ENCODE peak calls at places on chromosomes 1 and 21, in six cellular contexts. K, A, Z, Q, J and M are unnamed samples. For H3K27me3, the result is how much of the 10 kb centered on the place peaks cover.

GRCh38 chr1:176058686-176059085 is 148.4 kb downstream of the COP1 start:
- DNase-seq in J (no peak), A (no peak), Z (no peak), Q (no peak), K (no peak), M (no peak)

GRCh38 chr1:220812308-220812707 is 25.6 kb downstream of the MTARC1 start:
- DNase-seq in Z (no peak), J (no peak), A (no peak), K (no peak), Q (no peak), M (no peak)

GRCh38 chr1:54407201-54407956 is 1.2 kb upstream of the SSBP3 start:
- DNase-seq in A (no peak), K (peak), Q (peak), Z (peak), J (peak), M (no peak)

GRCh38 chr1:148353461-148354283 is 129.4 kb downstream of the PPIAL4G start:
- DNase-seq in A (no peak), Z (no peak), K (peak), J (no peak), Q (no peak), M (no peak)

GRCh38 chr1:201584510-201584991 is 45.6 kb downstream of the NAV1 start:
- DNase-seq in A (no peak), Z (peak), J (no peak), Q (no peak), K (no peak), M (no peak)

GRCh38 chr1:41698916-41699860 is 214.7 kb upstream of the EDN2 start:
- DNase-seq in J (no peak), Z (no peak), Q (no peak), A (no peak), K (no peak), M (no peak)

GRCh38 chr1:15526021-15526489 is 593 bp upstream of the DNAJC16 start:
- DNase-seq in J (peak), K (peak), Z (peak), A (peak), Q (no peak), M (no peak)

GRCh38 chr1:43049487-43049886 is 90.8 kb upstream of the SLC2A1 start:
- DNase-seq in Z (no peak), J (no peak), A (no peak), K (no peak), Q (no peak), M (no peak)

GRCh38 chr1:31431351-31431750 is 18.3 kb downstream of the SERINC2 start:
- DNase-seq in K (no peak), Z (peak), J (peak), Q (peak), A (peak), M (no peak)

GRCh38 chr1:85609976-85610375 is 29.4 kb downstream of the CCN1 start:
- DNase-seq in K (no peak), Q (no peak), A (no peak), J (no peak), Z (no peak), M (no peak)

GRCh38 chr1:115182012-115182715 is 92.9 kb upstream of the TSPAN2 start:
- DNase-seq in Z (no peak), K (no peak), A (no peak), Q (no peak), J (no peak), M (no peak)

GRCh38 chr1:160219062-160219929 is 14.1 kb downstream of the PEA15 start:
- DNase-seq in Z (peak), J (peak), Q (no peak), A (no peak), K (no peak), M (peak)

GRCh38 chr1:222416001-222416791 is 131.7 kb downstream of the HHIPL2 start:
- DNase-seq in Z (no peak), K (no peak), J (no peak), A (no peak), Q (no peak), M (no peak)

GRCh38 chr1:29379438-29380073 is 143.2 kb downstream of the PTPRU start:
- DNase-seq in Q (no peak), Z (no peak), J (no peak), K (no peak), A (no peak), M (no peak)

GRCh38 chr1:227905573-227906487 is 41.9 kb downstream of the WNT9A start:
- DNase-seq in A (no peak), K (no peak), J (no peak), Z (peak), Q (no peak), M (no peak)

GRCh38 chr1:233338102-233338501 is 10.6 kb downstream of the MAP3K21 start:
- DNase-seq in K (no peak), A (no peak), J (no peak), Q (no peak), Z (no peak), M (no peak)

GRCh38 chr1:111992396-111992985 is 3.0 kb upstream of the KCND3 start:
- DNase-seq in A (no peak), Q (no peak), J (no peak), Z (peak), K (no peak), M (peak)
- H3K27me3 ChIP-seq in A (under half), Q (under half), J (under half), Z (under half), K (under half), M (under half)

DNA sequence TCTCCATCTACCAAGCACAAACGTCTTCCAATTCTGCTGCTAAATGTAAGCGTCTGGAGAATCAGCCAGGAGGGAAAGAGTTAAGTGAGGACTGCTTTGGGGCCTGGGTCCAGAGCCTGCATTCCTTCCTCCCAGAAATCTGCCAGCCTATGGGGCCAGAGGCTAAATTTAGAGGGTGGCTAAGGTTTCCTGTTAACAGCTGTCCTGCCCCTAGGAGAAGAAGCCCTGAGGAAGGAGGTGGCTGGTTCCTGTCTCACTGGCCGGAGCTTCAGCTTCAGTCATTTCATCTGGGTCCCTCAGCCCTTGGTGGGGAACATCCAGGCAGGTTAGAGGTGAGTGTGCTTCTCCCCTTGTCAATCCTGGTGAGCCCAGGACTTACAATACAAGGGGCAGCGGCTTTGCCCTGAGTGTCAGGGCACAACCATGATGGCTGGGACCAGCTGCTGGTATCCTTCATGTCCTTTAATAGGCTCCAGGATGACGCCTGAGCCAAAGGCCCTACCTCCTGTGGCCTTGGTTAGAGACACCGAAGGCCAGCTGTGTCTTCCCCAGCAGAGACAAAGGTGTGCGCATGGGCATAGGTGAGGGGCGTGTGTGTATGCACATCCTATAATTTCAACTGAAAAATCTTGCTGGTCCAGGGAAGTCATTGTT is at the start of gene STYXL2:
- DNase-seq in J (no peak), Z (peak), A (no peak), Q (no peak), K (no peak), M (no peak)
- H3K4me3 ChIP-seq in J (no peak), Z (peak), A (peak), Q (no peak), K (no peak), M (no peak)

GRCh38 chr21:35394049-35394448 is 344.9 kb upstream of the RUNX1 start:
- DNase-seq in K (no peak), A (no peak), J (peak), Z (no peak), Q (no peak), M (no peak)

GRCh38 chr21:35396655-35397054 is 347.6 kb upstream of the RUNX1 start:
- DNase-seq in K (no peak), Q (no peak), J (no peak), A (no peak), Z (no peak), M (no peak)

GRCh38 chr21:35398366-35398982 is 349.4 kb upstream of the RUNX1 start:
- DNase-seq in Q (no peak), J (no peak), A (no peak), K (no peak), Z (no peak), M (no peak)

GRCh38 chr21:35395728-35396127 is 346.6 kb upstream of the RUNX1 start:
- DNase-seq in Z (no peak), J (no peak), A (no peak), K (peak), Q (no peak), M (no peak)

GRCh38 chr21:35394634-35395369 is 345.7 kb upstream of the RUNX1 start:
- DNase-seq in K (no peak), A (no peak), Z (no peak), J (no peak), Q (no peak), M (no peak)
- H3K27me3 ChIP-seq in K (under half), A (under half), Z (under half), J (under half), Q (under half), M (under half)

GRCh38 chr21:41681336-41681801 is 85.5 kb downstream of the RIPK4 start:
- DNase-seq in Q (no peak), K (no peak), J (no peak), Z (no peak), A (peak), M (no peak)

GRCh38 chr21:41678016-41678935 is 88.6 kb downstream of the RIPK4 start:
- DNase-seq in Z (no peak), J (no peak), Q (no peak), K (peak), A (peak), M (no peak)

GRCh38 chr21:41680444-41681335 is 86.2 kb downstream of the RIPK4 start:
- DNase-seq in K (no peak), J (no peak), Q (no peak), A (peak), Z (no peak), M (no peak)

GRCh38 chr21:41677671-41678015 is 89.2 kb downstream of the RIPK4 start:
- DNase-seq in K (no peak), J (no peak), A (no peak), Z (no peak), Q (no peak), M (no peak)

DNA sequence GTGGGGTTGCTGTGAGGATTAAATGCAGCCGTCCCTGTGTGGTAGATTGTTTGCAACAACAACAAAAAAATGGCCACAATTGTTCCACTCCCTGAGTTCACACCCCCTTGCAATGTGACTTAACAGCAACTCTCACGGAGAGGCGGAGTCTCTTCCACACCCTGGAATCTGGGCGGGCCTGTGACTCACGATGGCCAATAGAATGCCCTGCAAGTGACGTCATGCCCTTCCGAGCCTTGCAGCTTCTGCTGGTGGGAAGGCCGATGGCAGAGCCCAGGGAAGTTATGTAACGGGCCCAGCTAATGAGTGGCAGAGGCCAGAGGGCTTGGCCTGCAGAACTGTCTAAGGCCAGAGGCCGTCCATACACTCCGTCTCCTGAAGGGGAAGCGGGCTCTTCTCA is 87.9 kb downstream of the RIPK4 start:
- DNase-seq in Z (peak), Q (peak), A (peak), K (peak), J (peak), M (no peak)
- H3K4me3 ChIP-seq in Z (no peak), Q (no peak), A (no peak), K (peak), J (no peak), M (no peak)

DNA sequence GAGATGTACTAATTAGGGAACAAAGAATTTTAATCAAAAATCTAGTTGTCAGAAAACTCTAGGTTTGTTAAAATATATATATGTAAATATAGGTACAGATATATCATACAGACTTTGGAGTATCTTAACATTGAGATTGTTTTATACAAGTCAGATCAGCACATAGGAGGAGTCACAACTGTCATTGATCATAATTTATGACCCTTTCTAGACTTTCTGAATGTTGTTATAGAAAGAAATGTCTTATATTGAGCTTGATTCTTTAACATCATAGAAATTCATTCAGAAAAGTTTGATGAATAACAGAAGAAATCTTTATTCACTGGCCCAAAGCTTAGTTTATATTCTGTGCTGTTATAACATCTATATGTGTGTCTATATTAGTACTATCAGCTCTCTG is 185.8 kb downstream of the SDCCAG8 start:
- DNase-seq in Z (no peak), J (no peak), A (no peak), K (no peak), Q (no peak), M (no peak)
- H3K27me3 ChIP-seq in Z (under half), J (under half), A (under half), K (under half), Q (under half), M (under half)

GRCh38 chr21:44464351-44464750 is 9.0 kb downstream of the LRRC3 start:
- DNase-seq in K (no peak), J (no peak), Q (no peak), A (no peak), Z (no peak), M (no peak)
- H3K4me3 ChIP-seq in K (no peak), J (no peak), Q (no peak), A (no peak), Z (no peak), M (no peak)

GRCh38 chr1:12464627-12465056 is 153.4 kb downstream of the DHRS3 start:
- DNase-seq in Q (no peak), J (no peak), K (no peak), Z (peak), A (peak), M (no peak)
- H3K27me3 ChIP-seq in Q (under half), J (under half), K (under half), Z (under half), A (under half), M (under half)

GRCh38 chr1:151920147-151920546 is 10.8 kb upstream of the THEM4 start:
- DNase-seq in A (no peak), K (no peak), Z (no peak), J (no peak), Q (no peak), M (no peak)

GRCh38 chr1:151919246-151919645 is 9.9 kb upstream of the THEM4 start:
- DNase-seq in K (no peak), A (no peak), J (no peak), Q (no peak), Z (no peak), M (no peak)

GRCh38 chr1:151923422-151923821 is 14.1 kb upstream of the THEM4 start:
- DNase-seq in Z (no peak), A (no peak), K (no peak), Q (no peak), J (no peak), M (no peak)

GRCh38 chr1:151924691-151925587 is 15.6 kb upstream of the THEM4 start:
- DNase-seq in A (no peak), K (no peak), J (no peak), Z (no peak), Q (no peak), M (no peak)
- H3K4me3 ChIP-seq in A (no peak), K (no peak), J (no peak), Z (no peak), Q (no peak), M (no peak)

DNA sequence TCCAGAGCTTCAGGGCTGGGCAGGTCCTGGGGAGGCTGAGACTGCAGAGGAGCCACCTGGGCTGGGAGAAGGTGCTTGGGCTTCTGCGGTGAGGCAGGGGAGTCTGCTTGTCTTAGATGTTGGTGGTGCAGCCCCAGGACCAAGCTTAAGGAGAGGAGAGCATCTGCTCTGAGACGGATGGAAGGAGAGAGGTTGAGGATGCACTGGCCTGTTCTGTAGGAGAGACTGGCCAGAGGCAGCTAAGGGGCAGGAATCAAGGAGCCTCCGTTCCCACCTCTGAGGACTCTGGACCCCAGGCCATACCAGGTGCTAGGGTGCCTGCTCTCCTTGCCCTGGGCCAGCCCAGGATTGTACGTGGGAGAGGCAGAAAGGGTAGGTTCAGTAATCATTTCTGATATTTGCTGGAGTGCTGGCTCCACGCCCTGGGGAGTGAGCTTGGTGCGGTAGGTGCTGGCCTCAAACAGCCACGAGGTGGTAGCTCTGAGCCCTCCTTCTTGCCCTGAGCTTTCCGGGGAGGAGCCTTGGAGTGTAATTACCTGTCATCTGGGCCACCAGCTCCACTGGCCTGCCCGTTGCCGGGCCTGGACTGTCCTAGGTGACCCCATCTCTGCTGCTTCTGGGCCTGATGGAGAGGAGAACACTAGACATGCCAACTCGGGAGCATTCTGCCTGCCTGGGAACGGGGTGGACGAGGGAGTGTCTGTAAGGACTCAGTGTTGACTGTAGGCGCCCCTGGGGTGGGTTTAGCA is 9.3 kb downstream of the MYBPH start:
- DNase-seq in A (no peak), J (no peak), K (no peak), Q (no peak), Z (no peak), M (no peak)
- H3K27me3 ChIP-seq in A (under half), J (under half), K (under half), Q (under half), Z (under half), M (under half)

GRCh38 chr1:150515328-150516049 is at the start of gene FALEC:
- DNase-seq in J (peak), Q (peak), K (peak), A (peak), Z (peak), M (peak)

GRCh38 chr1:150514913-150515327 is 632 bp upstream of the FALEC start:
- DNase-seq in Q (peak), K (no peak), A (no peak), J (no peak), Z (no peak), M (no peak)

GRCh38 chr1:150516050-150516591 is 569 bp downstream of the FALEC start:
- DNase-seq in Z (no peak), J (no peak), A (no peak), Q (no peak), K (no peak), M (no peak)

GRCh38 chr1:150514260-150514659 is 1.3 kb upstream of the FALEC start:
- DNase-seq in J (no peak), K (no peak), Z (no peak), A (no peak), Q (no peak), M (no peak)

GRCh38 chr1:150516616-150517015 is 1.1 kb downstream of the FALEC start:
- DNase-seq in J (no peak), Q (no peak), A (no peak), K (no peak), Z (no peak), M (no peak)
- H3K4me3 ChIP-seq in J (no peak), Q (no peak), A (no peak), K (peak), Z (no peak), M (peak)